ENCODE peak calls at places on chromosomes 4 and X, in six cellular contexts. H, S, R, I, P and G are unnamed samples.

GRCh38 chr4:57078685-57079521 is 31.3 kb downstream of the IGFBP7 start:
- DNase-seq in H (no peak), S (peak; percentile 85), R (no peak), I (no peak), P (peak; percentile 59), G (no peak)

GRCh38 chr4:95541094-95541493 is 7.7 kb downstream of the UNC5C start:
- DNase-seq in H (no peak), S (no peak), R (no peak), I (no peak), P (no peak), G (no peak)

GRCh38 chrX:93585661-93586060 is 87.7 kb downstream of the NAP1L3 start:
- DNase-seq in H (no peak), S (no peak), R (no peak), I (no peak), P (no peak), G (no peak)

GRCh38 chrX:104987063-104987462 is 233.4 kb downstream of the TEX13A start:
- DNase-seq in H (no peak), S (peak; percentile 10), R (no peak), I (no peak), P (no peak), G (peak; percentile 0)

GRCh38 chr4:184143770-184144564 is 73.7 kb downstream of the ENPP6 start:
- DNase-seq in H (no peak), S (no peak), R (no peak), I (no peak), P (no peak), G (no peak)

GRCh38 chr4:6770581-6771228 is 11.8 kb upstream of the KIAA0232 start:
- DNase-seq in H (no peak), S (no peak), R (no peak), I (no peak), P (no peak), G (no peak)

GRCh38 chr4:121943941-121944340 is 7.9 kb downstream of the TRPC3 start:
- DNase-seq in H (no peak), S (no peak), R (peak; percentile 32), I (no peak), P (no peak), G (no peak)

GRCh38 chrX:13360146-13360545 is 40.3 kb upstream of the ATXN3L start:
- DNase-seq in H (peak; percentile 24), S (no peak), R (peak; percentile 29), I (no peak), P (no peak), G (no peak)

GRCh38 chrX:118553042-118553714 is 57.6 kb downstream of the DOCK11 start:
- DNase-seq in H (no peak), S (no peak), R (no peak), I (no peak), P (no peak), G (no peak)

GRCh38 chr4:104795264-104795934 is 300.7 kb upstream of the CXXC4 start:
- DNase-seq in H (peak; percentile 42), S (peak; percentile 20), R (no peak), I (no peak), P (no peak), G (no peak)

GRCh38 chr4:93030670-93031069 is 726.9 kb downstream of the GRID2 start:
- DNase-seq in H (no peak), S (no peak), R (peak; percentile 18), I (no peak), P (no peak), G (no peak)
- TF ChIP-seq CTCF in H (no peak), S (no peak), R (no peak), I (no peak), P (no peak), G (no peak)

GRCh38 chrX:48153769-48154168 is 23.3 kb downstream of the SPACA5B start:
- DNase-seq in H (no peak), S (no peak), R (no peak), I (no peak), P (no peak), G (no peak)

GRCh38 chrX:48156014-48156413 is 25.6 kb downstream of the SPACA5B start:
- DNase-seq in H (no peak), S (no peak), R (no peak), I (no peak), P (no peak), G (no peak)

DNA sequence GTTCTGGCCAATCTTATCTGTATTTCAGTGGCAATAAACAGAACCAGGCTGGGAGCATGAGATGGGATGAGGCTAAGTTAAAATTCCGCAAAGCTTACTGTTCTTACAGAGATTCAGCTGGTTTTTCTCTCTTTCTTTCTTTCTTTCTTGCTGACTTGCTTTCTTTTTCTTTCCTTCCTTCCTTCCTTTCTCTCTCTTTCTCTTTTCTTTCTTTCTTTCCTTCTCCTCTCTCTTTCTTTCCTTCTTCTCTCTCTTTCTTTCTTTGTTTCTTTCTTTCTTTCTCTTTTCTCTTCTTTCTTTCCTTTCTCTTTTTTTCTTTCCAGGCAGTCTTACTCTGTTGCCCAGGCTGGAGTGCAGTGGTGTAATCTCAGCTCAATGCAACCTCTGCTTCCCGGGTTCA is 24.4 kb downstream of the SPACA5B start:
- DNase-seq in H (no peak), S (no peak), R (no peak), I (no peak), P (no peak), G (no peak)
- H3K4me3 ChIP-seq in H (no peak overlapping the region), S (no peak overlapping the region), R (no peak overlapping the region), I (no peak overlapping the region), P (no peak overlapping the region), G (no peak overlapping the region)

GRCh38 chrX:130915302-130915701 is 12.3 kb upstream of the ENOX2 start:
- DNase-seq in H (no peak), S (no peak), R (no peak), I (no peak), P (no peak), G (peak; percentile 40)
- TF ChIP-seq CTCF in H (no peak), S (peak; percentile 3), R (no peak), I (no peak), P (no peak), G (no peak)

DNA sequence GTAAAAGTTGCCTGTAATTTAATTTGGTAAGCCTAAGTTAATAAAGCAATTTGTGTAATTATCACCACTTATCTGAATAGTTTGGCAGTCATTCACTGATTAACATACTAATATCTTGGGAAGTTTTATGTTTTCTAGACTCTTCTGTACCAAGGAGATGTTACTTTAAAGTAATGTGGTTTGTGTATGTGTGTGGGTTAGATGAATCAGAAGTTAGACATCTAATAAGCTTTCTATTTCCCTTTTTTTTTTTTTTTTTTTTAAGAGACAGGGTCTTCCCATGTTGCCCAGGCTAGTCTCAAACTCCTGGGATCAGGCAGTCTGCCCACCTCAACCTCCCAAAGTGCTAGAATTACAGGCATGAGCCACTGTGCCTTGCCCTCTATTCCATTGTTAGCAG is 5.3 kb downstream of the SLAIN2 start:
- DNase-seq in H (no peak), S (peak; percentile 47), R (no peak), I (no peak), P (no peak), G (no peak)
- H3K4me3 ChIP-seq in H (no peak overlapping the region), S (no peak overlapping the region), R (no peak overlapping the region), I (no peak overlapping the region), P (no peak overlapping the region), G (no peak overlapping the region)

DNA sequence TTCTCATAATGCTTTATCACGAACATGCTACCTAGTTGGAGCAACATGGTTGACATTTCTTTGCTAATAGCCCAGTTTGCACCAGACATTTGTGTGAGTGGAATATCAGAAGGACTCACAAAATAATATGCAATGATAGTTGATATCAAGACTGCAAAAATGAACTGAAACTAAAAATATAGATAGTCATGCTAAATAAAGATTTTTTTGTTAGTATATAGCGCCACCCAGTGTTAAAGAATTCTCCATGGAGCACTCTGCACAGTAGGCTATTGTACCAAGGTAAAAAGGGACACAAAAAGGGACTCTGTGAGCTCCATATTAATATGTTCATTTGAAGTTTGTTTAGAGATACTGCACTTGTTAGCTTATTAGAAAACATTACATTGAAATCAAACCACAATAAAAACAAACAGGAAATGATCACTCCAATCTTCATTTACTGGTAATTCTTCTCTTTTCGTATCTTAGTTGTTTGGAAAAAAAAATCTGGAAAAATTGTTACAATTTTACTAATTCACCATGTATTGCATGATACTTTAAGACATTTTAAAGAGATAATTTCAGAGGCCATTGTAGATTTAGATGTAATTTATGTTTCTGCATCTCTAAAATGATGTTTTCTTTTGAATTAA is 1509.6 kb downstream of the ADGRL3 start:
- DNase-seq in H (no peak), S (peak; percentile 43), R (peak; percentile 15), I (no peak), P (no peak), G (peak; percentile 52)
- TF ChIP-seq CTCF in H (peak; percentile 59), S (peak; percentile 37), R (peak; percentile 76), I (peak; percentile 56), P (peak; percentile 49), G (peak; percentile 57)